ENCODE peak calls at places on chromosome 16, in seven cellular contexts. P is mammary epithelial cell, Q is GM12865, B is B cell, O is tibial nerve, U is lower leg skin, D is AG10803. Z is an unnamed sample.
A peak's percentile ranks its signal among the peaks of the same experiment; 100 is the strongest.

GRCh38 chr16:19071811-19072777 is 4.7 kb downstream of the COQ7 start:
- DNase-seq in P (peak; percentile 53), Q (peak; percentile 61), U (peak; percentile 75), D (peak; percentile 54), O (peak; percentile 30), B (peak; percentile 22), Z (peak; percentile 44)

GRCh38 chr16:27728691-27729090 is 178.7 kb downstream of the KATNIP start:
- DNase-seq in D (no peak), P (peak; percentile 19), Q (no peak), B (no peak), U (no peak), O (no peak), Z (no peak)

GRCh38 chr16:7437135-7437534 is 104.5 kb downstream of the RBFOX1 start:
- DNase-seq in U (no peak), P (no peak), D (no peak), Q (no peak), O (no peak), B (no peak), Z (no peak)

GRCh38 chr16:19512297-19512696 is 9.6 kb downstream of the GDE1 start:
- DNase-seq in U (no peak), B (no peak), Q (no peak), O (no peak), D (no peak), P (no peak), Z (no peak)

GRCh38 chr16:85330694-85331188 is 218.5 kb upstream of the CIBAR2 start:
- DNase-seq in P (peak; percentile 61), D (peak; percentile 88), Q (peak; percentile 57), O (no peak), B (peak; percentile 66), U (no peak), Z (peak; percentile 70)

GRCh38 chr16:82135844-82136243 is 34.2 kb downstream of the MPHOSPH6 start:
- DNase-seq in U (no peak), O (no peak), Q (no peak), D (no peak), P (no peak), B (no peak), Z (no peak)

GRCh38 chr16:88763502-88764053 is 21.4 kb downstream of the PIEZO1 start:
- DNase-seq in D (no peak), B (no peak), O (no peak), Q (no peak), P (no peak), U (no peak), Z (no peak)

GRCh38 chr16:48180868-48181480 is 25.2 kb upstream of the ABCC12 start:
- DNase-seq in D (no peak), B (no peak), U (no peak), O (no peak), P (no peak), Q (no peak), Z (no peak)

GRCh38 chr16:89315791-89316581 is 98.5 kb downstream of the ZNF778 start:
- DNase-seq in U (no peak), B (peak; percentile 71), D (peak; percentile 77), Q (peak; percentile 79), P (peak; percentile 95), O (no peak), Z (peak; percentile 74)

GRCh38 chr16:80283450-80284392 is 257.1 kb upstream of the DYNLRB2 start:
- DNase-seq in B (no peak), Q (no peak), U (no peak), O (no peak), D (peak; percentile 56), P (no peak), Z (no peak)

GRCh38 chr16:11361751-11362742 is 16.8 kb downstream of the RMI2 start:
- DNase-seq in D (no peak), Q (peak; percentile 70), O (no peak), B (peak; percentile 50), P (no peak), U (no peak), Z (peak; percentile 43)

GRCh38 chr16:27220120-27220519 is 16.8 kb downstream of the KDM8 start:
- DNase-seq in B (no peak), P (no peak), D (no peak), O (no peak), U (no peak), Q (no peak), Z (no peak)

GRCh38 chr16:4693956-4694663 is 748 bp downstream of the NUDT16L1 start:
- DNase-seq in P (peak; percentile 29), B (peak; percentile 85), U (peak; percentile 90), O (no peak), Q (peak; percentile 55), D (peak; percentile 46), Z (peak; percentile 88)

GRCh38 chr16:14485811-14486519 is 144.1 kb downstream of the PARN start:
- DNase-seq in P (no peak), O (no peak), U (no peak), D (peak; percentile 57), Q (no peak), B (no peak), Z (no peak)

GRCh38 chr16:14483819-14484385 is 146.2 kb downstream of the PARN start:
- DNase-seq in O (no peak), B (no peak), P (no peak), Q (no peak), D (no peak), U (no peak), Z (no peak)

GRCh38 chr16:14487579-14487978 is 142.5 kb downstream of the PARN start:
- DNase-seq in B (no peak), P (no peak), U (no peak), O (no peak), Q (no peak), D (no peak), Z (no peak)

GRCh38 chr16:14486520-14487303 is 143.3 kb downstream of the PARN start:
- DNase-seq in U (peak; percentile 95), O (peak; percentile 96), B (no peak), Q (no peak), D (peak; percentile 97), P (peak; percentile 87), Z (no peak)

DNA sequence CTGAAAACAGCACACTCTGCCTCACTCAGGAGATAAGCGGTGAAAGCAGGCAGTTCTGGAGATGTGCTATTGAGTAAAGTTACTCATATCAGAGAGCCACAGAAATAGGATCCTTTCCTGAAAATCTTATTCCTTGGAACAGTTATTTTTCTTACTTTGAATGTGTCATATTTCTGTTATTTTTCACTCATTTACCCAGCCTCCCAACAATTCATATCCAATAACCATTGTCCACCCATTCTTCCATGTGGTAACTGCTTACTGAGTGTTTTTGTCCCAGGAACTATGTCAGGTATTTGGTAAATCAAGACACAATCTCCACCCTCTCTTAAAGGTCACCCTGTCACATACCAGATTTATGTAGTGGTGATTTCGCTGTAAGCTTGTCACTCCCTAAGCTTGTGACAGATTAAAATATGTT is 144.9 kb downstream of the PARN start:
- DNase-seq in O (no peak), B (no peak), Q (no peak), P (no peak), U (no peak), D (peak; percentile 58), Z (no peak)
- TF ChIP-seq CTCF in O (no peak), B (no peak), Q (no peak), P (no peak), U (no peak), D (no peak), Z (peak; percentile 5)

GRCh38 chr16:73049051-73049910 is 1.4 kb upstream of the ZFHX3 start:
- DNase-seq in U (no peak), O (no peak), D (no peak), Q (no peak), B (no peak), P (no peak), Z (no peak)

GRCh38 chr16:73046484-73047214 is 1.3 kb downstream of the ZFHX3 start:
- DNase-seq in B (no peak), P (no peak), Q (no peak), D (no peak), U (no peak), O (no peak), Z (no peak)

GRCh38 chr16:73047221-73047535 is 750 bp downstream of the ZFHX3 start:
- DNase-seq in U (no peak), P (no peak), Q (no peak), O (no peak), D (peak; percentile 97), B (no peak), Z (no peak)

GRCh38 chr16:73047536-73048291 is at the start of gene ZFHX3:
- DNase-seq in P (peak; percentile 70), U (peak; percentile 96), Q (peak; percentile 82), B (peak; percentile 90), O (peak; percentile 65), D (peak; percentile 73), Z (peak; percentile 86)

DNA sequence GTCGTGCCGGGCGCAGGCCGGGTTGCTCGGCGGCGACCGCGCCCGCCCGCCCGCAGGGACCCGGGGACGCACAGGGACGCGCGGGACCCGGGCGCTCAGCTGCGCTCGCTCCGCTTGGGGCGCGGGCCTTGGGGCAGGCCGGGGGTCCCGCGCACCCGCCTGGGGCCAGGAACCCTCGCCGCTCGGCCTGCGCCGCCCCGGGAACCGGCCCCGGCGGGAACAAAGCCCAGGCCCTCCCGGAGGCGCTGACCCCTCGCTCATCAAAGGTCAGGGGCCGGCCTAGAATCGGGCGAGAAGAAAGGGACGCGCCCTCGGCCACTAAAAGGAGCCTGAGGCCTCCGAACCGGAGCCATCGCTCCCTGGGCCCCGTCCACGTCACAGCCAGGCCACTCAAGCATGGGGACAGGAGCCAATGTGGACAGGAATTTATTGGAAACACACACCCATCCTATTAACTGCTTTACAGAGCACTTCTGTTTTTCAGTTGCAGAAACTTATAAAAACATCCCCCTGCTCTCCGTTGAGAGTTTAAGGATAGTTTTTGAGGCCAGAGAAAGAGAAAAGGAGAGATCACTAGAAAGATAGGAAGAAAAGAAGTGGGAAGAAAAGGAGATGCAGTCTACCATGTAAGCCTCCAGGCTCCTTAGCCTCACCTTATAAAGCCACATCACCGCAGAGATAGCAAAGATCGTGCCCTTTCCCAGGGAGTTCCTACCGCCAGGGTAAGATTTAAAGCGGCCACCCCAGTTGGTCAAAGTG is 543 bp upstream of the ZFHX3 start:
- DNase-seq in Q (no peak), D (peak; percentile 60), O (no peak), B (no peak), P (no peak), U (no peak), Z (no peak)
- TF ChIP-seq CTCF in Q (no peak), D (no peak), O (no peak), B (peak; percentile 23), P (peak; percentile 28), U (no peak), Z (peak; percentile 29)

GRCh38 chr16:67326472-67327309 is at the start of the genes KCTD19 and LRRC36:
- DNase-seq in B (peak; percentile 71), D (no peak), P (no peak), U (peak; percentile 92), Q (peak; percentile 43), O (peak; percentile 21), Z (peak; percentile 84)
- TF ChIP-seq CTCF in B (peak; percentile 37), D (peak; percentile 38), P (peak; percentile 40), U (no peak), Q (peak; percentile 47), O (no peak), Z (peak; percentile 35)

DNA sequence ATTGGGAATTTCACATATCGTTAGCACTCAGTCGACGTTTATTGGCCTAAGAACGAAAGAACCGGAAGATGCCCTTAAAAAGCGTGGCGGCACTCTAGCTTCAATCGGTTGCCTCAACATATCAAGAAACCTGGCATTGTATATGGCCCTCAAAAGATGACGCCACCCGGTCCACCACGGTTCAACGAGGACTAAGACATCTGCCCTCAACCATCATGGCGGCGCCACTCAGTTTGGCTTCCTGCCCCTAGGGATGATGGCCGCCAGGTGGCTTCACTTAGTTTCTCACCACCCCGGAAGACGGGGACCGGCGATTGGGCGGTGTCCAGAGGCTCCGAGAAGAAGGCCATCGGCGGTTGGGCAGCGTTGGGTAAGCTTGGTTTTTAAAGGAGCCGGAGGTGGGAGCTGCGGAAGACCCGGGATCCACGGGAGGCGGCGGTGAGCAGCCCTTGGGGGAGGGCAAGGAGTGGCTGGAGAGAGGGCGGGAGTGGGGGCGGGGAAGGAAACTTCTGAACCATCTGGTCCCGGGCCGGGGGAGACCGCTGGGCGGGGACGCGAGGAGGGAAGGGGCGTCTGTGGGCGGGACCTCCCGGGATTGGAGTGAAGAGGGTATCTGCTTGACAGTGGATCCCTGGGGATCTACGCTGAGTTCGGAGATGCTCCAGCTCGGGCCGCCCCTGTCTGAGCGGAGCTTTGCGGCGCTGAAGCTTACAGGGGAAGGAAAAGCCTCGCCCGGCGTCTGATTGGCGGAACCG is at the start of gene PRR14:
- DNase-seq in O (peak; percentile 99), Q (peak; percentile 100), D (peak; percentile 99), B (peak; percentile 89), P (peak; percentile 99), U (peak; percentile 100), Z (peak; percentile 93)
- TF ChIP-seq CTCF in O (peak; percentile 20), Q (no peak), D (no peak), B (no peak), P (peak; percentile 34), U (no peak), Z (no peak)